ENCODE peak calls at places on chromosomes 11 and 22, in four cellular contexts. M is kidney, C is AG04450, E is dorsolateral prefrontal cortex. N is an unnamed sample.

GRCh38 chr11:114340311-114341131 is 44.3 kb downstream of the NNMT start:
- DNase-seq in M (peak), C (peak), E (peak), N (no peak)

GRCh38 chr22:38506118-38506962 is at the start of gene DDX17:
- DNase-seq in M (peak), C (peak), E (peak), N (peak)

GRCh38 chr11:1834132-1834610 is 619 bp upstream of the SYT8 start:
- DNase-seq in M (peak), C (no peak), E (no peak), N (no peak)

GRCh38 chr11:10784229-10785145 is 24.2 kb downstream of the EIF4G2 start:
- DNase-seq in M (no peak), C (no peak), E (no peak), N (no peak)

GRCh38 chr11:124970925-124971324 is 16.9 kb downstream of the CCDC15 start:
- DNase-seq in M (no peak), C (no peak), E (no peak), N (no peak)

GRCh38 chr22:46738961-46739870 is 1.2 kb upstream of the CERK start:
- DNase-seq in M (peak), C (no peak), E (no peak), N (no peak)

GRCh38 chr22:30858976-30859713 is 109.4 kb downstream of the MORC2 start:
- DNase-seq in M (no peak), C (no peak), E (peak), N (no peak)

GRCh38 chr11:66881436-66881835 is 24.6 kb downstream of the LRFN4 start:
- DNase-seq in M (no peak), C (no peak), E (no peak), N (no peak)

GRCh38 chr11:74460481-74461154 is 6.7 kb downstream of the KCNE3 start:
- DNase-seq in M (no peak), C (no peak), E (no peak), N (no peak)

GRCh38 chr11:3169235-3169951 is 4.3 kb upstream of the OSBPL5 start:
- DNase-seq in M (peak), C (no peak), E (no peak), N (no peak)

GRCh38 chr11:90250970-90251369 is 28.1 kb upstream of the CHORDC1 start:
- DNase-seq in M (no peak), C (no peak), E (no peak), N (no peak)

GRCh38 chr22:26541167-26541819 is 29.0 kb upstream of the TFIP11 start:
- DNase-seq in M (peak), C (no peak), E (no peak), N (no peak)

GRCh38 chr11:130999086-130999485 is 82.8 kb upstream of the SNX19 start:
- DNase-seq in M (no peak), C (no peak), E (no peak), N (no peak)

GRCh38 chr22:22203048-22203971 is 41.3 kb upstream of the VPREB1 start:
- DNase-seq in M (no peak), C (no peak), E (no peak), N (no peak)

GRCh38 chr11:2901854-2902783 is 16.5 kb upstream of the CDKN1C start:
- DNase-seq in M (peak), C (peak), E (peak), N (peak)

GRCh38 chr11:235180-235997 is 753 bp downstream of the SIRT3 start:
- DNase-seq in M (no peak), C (no peak), E (no peak), N (no peak)

GRCh38 chr11:69943066-69943465 is 123.8 kb upstream of the FGF3 start:
- DNase-seq in M (peak), C (no peak), E (no peak), N (no peak)

GRCh38 chr11:121304750-121305149 is 12.2 kb downstream of the SC5D start:
- DNase-seq in M (no peak), C (no peak), E (no peak), N (no peak)

GRCh38 chr22:50445071-50445879 is 29.6 kb downstream of the SBF1 start:
- DNase-seq in M (peak), C (no peak), E (no peak), N (no peak)
- H3K27ac ChIP-seq in M (peak), C (peak), E (peak), N (peak)

DNA sequence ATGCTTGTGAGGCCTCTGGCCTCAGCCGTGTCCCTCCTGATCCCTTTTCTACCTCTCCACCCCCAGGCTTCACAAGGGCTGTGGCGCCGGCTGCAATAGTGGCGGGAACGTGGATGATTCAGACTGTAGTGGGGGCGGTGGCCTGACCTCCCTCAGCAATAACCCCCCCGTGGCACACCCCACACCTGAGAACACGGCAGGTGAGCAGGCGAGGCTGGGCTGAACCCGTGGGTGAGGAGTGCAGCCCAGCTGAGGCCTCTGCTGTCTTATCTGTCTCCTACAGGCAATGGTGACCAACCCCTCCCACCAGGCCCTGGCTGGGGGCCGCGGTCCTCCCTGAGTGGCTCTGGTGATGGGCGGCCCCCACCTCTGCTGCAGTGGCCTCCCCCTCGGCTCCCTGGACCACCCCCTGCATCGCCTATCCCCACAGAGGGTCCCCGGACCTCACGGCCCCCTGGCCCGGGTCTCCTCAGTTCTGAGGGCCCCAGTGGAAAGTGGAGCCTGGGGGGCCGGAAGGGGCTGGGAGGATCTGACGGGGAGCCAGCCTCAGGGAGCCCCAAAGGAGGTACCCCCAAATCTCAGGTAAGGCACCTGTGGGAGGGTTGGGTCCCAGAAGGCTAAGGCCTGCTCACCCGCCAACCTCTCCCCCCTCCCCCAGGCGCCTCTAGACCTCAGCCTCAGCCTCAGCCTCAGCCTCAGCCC is 1.6 kb upstream of the SIPA1 start:
- DNase-seq in M (peak), C (no peak), E (no peak), N (no peak)
- H3K27ac ChIP-seq in M (no peak), C (no peak), E (no peak), N (peak)

DNA sequence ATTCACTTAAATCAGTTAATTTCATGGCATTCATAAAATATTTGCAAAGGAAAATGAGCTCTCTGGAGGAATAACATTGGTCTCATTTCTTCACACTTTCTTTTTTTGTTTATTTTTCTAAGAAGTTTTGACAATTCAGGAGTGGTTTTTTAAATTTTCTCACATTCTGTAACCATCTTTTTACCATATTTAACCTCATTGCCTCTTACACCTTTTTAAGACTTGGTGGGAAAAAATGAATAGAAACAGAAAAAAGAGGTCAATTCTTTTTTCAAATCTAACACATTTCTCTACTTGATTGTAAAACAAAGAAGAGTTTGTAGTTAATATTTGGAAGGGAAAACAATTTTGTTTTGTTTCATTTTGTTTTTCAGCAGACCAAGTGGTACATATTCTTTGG is 1034.7 kb upstream of the RAG2 start:
- DNase-seq in M (no peak), C (no peak), E (no peak), N (no peak)
- H3K27ac ChIP-seq in M (no peak), C (no peak), E (no peak), N (no peak)

GRCh38 chr11:126328001-126328390 is 24.1 kb downstream of the DCPS start:
- DNase-seq in M (peak), C (no peak), E (no peak), N (no peak)
- H3K27ac ChIP-seq in M (peak), C (no peak), E (no peak), N (no peak)

GRCh38 chr22:27737521-27737920 is 64.0 kb downstream of the MN1 start:
- DNase-seq in M (no peak), C (no peak), E (no peak), N (no peak)
- H3K27ac ChIP-seq in M (no peak), C (no peak), E (no peak), N (no peak)

DNA sequence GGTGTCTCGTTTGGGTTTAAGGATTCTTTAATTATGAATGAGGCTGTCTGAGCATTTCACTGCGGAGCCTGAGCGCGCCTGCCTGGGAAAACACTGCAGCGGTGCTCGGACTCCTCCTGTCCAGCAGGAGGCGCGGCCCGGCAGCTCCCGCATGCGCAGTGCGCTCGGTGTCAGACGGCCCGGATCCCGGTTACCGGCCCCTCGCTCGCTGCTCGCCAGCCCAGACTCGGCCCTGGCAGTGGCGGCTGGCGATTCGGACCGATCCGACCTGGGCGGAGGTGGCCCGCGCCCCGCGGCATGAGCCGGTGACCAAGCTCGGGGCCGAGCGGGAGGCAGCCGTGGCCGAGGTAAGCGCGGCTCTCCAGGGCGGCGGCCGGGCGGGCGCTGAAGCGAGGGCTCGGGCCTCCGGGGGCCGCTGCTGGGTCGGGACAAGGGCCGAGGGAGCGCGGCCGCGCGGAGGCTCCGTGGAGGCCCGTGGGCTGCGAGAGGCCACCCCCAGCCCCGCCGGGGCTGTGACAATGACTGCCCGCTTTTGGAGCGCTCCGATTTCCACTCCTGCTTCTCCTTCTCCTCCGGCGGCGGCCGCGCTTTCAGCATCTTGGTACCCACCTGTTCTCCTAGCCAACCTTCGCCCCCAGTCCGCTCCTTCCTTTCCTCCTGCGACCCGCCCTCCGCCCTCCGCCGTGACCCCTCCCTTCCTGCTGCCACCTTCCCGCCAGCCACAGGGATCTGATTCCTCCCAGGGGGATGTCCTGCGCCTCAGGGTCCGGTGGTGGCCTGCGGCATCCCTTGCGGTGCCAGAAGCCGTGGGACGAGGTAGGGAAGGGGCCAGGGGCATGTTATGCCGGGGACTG is at the start of gene EXT2:
- DNase-seq in M (peak), C (peak), E (peak), N (peak)
- H3K27ac ChIP-seq in M (peak), C (no peak), E (peak), N (peak)

GRCh38 chr11:4804280-4804679 is at the start of gene OR52R1:
- DNase-seq in M (no peak), C (no peak), E (no peak), N (no peak)

GRCh38 chr11:4808476-4808875 is 4.3 kb upstream of the OR52R1 start:
- DNase-seq in M (no peak), C (no peak), E (no peak), N (no peak)

GRCh38 chr11:4809246-4809645 is 5.1 kb upstream of the OR52R1 start:
- DNase-seq in M (no peak), C (no peak), E (no peak), N (no peak)
- H3K27ac ChIP-seq in M (no peak), C (no peak), E (no peak), N (no peak)